ENCODE peak calls at places on chromosomes 1 and 21, in nine cellular contexts. R, V, J, W, K, I, E, D and C are unnamed samples.
A peak's percentile ranks its signal among the peaks of the same experiment; 100 is the strongest.

GRCh38 chr1:155892801-155893200 is 18.3 kb downstream of the RIT1 start:
- DNase-seq in I (peak; percentile 79), V (no peak), E (no peak), J (no peak), D (peak; percentile 80), K (no peak), R (no peak), W (peak; percentile 94), C (no peak)

GRCh38 chr1:10664251-10664650 is 132.2 kb downstream of the CASZ1 start:
- DNase-seq in R (no peak), W (no peak), J (no peak), V (no peak), D (no peak), E (no peak), K (no peak), I (no peak), C (no peak)

GRCh38 chr1:3409737-3410434 is 44.6 kb upstream of the ARHGEF16 start:
- DNase-seq in E (peak; percentile 17), I (peak; percentile 41), D (peak; percentile 80), R (peak; percentile 4), J (peak; percentile 37), V (no peak), K (no peak), W (peak; percentile 55), C (no peak)

GRCh38 chr21:34205811-34206635 is 132.6 kb downstream of the MRPS6 start:
- DNase-seq in V (no peak), I (no peak), E (no peak), K (no peak), D (no peak), R (no peak), J (no peak), W (no peak), C (no peak)

GRCh38 chr1:211928993-211929637 is 98.6 kb upstream of the LPGAT1 start:
- DNase-seq in W (no peak), K (no peak), E (no peak), J (no peak), V (no peak), R (no peak), I (peak; percentile 46), D (peak; percentile 33), C (no peak)

GRCh38 chr1:91752324-91752723 is 133.6 kb downstream of the TGFBR3 start:
- DNase-seq in W (no peak), I (no peak), K (no peak), R (no peak), V (no peak), J (no peak), D (no peak), E (no peak), C (no peak)

GRCh38 chr1:155645648-155646047 is 35.6 kb downstream of the MSTO1 start:
- DNase-seq in W (no peak), I (peak; percentile 49), R (no peak), D (peak; percentile 28), K (no peak), V (no peak), J (no peak), E (no peak), C (no peak)

GRCh38 chr1:68811806-68812205 is 314.9 kb upstream of the DEPDC1 start:
- DNase-seq in I (no peak), E (no peak), K (no peak), R (no peak), J (no peak), V (no peak), D (no peak), W (no peak), C (no peak)

GRCh38 chr1:35555601-35556477 is 1.4 kb downstream of the KIAA0319L start:
- DNase-seq in V (no peak), K (no peak), R (no peak), I (no peak), E (peak; percentile 27), D (peak; percentile 60), W (no peak), J (no peak), C (no peak)

GRCh38 chr1:116008651-116009380 is 32.5 kb downstream of the SLC22A15 start:
- DNase-seq in R (no peak), J (peak; percentile 63), K (no peak), W (no peak), E (no peak), V (no peak), I (no peak), D (no peak), C (no peak)

GRCh38 chr1:202126426-202126825 is 3.7 kb downstream of the GPR37L1 start:
- DNase-seq in V (no peak), R (no peak), W (no peak), E (no peak), J (peak; percentile 51), I (no peak), K (no peak), D (no peak), C (no peak)

GRCh38 chr1:96808186-96808585 is 86.6 kb downstream of the PTBP2 start:
- DNase-seq in J (no peak), R (no peak), E (no peak), D (no peak), V (no peak), K (no peak), W (no peak), I (peak; percentile 20), C (no peak)

GRCh38 chr1:58574816-58575215 is 2.2 kb downstream of the TACSTD2 start:
- DNase-seq in V (no peak), W (no peak), K (no peak), I (no peak), R (no peak), D (no peak), E (no peak), J (no peak), C (no peak)

GRCh38 chr1:239811211-239811902 is 280.3 kb upstream of the FMN2 start:
- DNase-seq in W (peak; percentile 75), J (no peak), E (no peak), D (no peak), I (no peak), V (no peak), K (peak; percentile 17), R (no peak), C (no peak)

GRCh38 chr1:180275726-180276125 is 45.7 kb downstream of the LHX4 start:
- DNase-seq in W (no peak), K (no peak), R (no peak), D (no peak), J (no peak), E (no peak), I (no peak), V (no peak), C (no peak)

GRCh38 chr1:1564278-1564677 is 10.4 kb downstream of the SSU72 start:
- DNase-seq in W (no peak), I (no peak), E (no peak), R (no peak), J (no peak), D (no peak), V (no peak), K (no peak), C (no peak)

GRCh38 chr1:205680073-205680851 is at the start of gene SLC45A3:
- DNase-seq in R (no peak), I (peak; percentile 23), W (no peak), V (no peak), J (peak; percentile 40), D (peak; percentile 54), K (peak; percentile 35), E (peak; percentile 33), C (no peak)

GRCh38 chr1:227793948-227794812 is 21.3 kb upstream of the PRSS38 start:
- DNase-seq in I (peak; percentile 71), R (peak; percentile 71), V (peak; percentile 77), D (peak; percentile 65), J (no peak), E (no peak), K (no peak), W (peak; percentile 69), C (no peak)

GRCh38 chr1:10958614-10959013 is 53.8 kb upstream of the TARDBP start:
- DNase-seq in R (no peak), K (no peak), D (no peak), I (no peak), V (no peak), W (no peak), J (no peak), E (no peak), C (no peak)

GRCh38 chr21:28624626-28625025 is 368.1 kb downstream of the LTN1 start:
- DNase-seq in D (no peak), K (no peak), W (no peak), R (no peak), J (no peak), E (no peak), I (no peak), V (no peak), C (no peak)

GRCh38 chr1:155379180-155379876 is 58.6 kb downstream of the RUSC1 start:
- DNase-seq in I (peak; percentile 92), K (no peak), V (no peak), D (no peak), W (peak; percentile 16), E (no peak), R (peak; percentile 57), J (no peak), C (no peak)

GRCh38 chr1:185477638-185478216 is 160.7 kb upstream of the IVNS1ABP start:
- DNase-seq in W (no peak), I (no peak), R (no peak), K (no peak), D (no peak), V (no peak), J (no peak), E (no peak), C (no peak)

GRCh38 chr1:165633624-165634023 is 2.6 kb downstream of the MGST3 start:
- DNase-seq in J (no peak), V (no peak), E (no peak), D (peak; percentile 21), R (no peak), I (peak; percentile 17), K (no peak), W (peak; percentile 26), C (no peak)

GRCh38 chr1:53560572-53561487 is 101.6 kb downstream of the DMRTB1 start:
- DNase-seq in R (no peak), I (no peak), J (no peak), W (no peak), E (no peak), V (peak; percentile 41), D (no peak), K (no peak), C (peak; percentile 44)

GRCh38 chr1:162386292-162387225 is 5.0 kb downstream of the C1orf226 start:
- DNase-seq in D (no peak), W (no peak), I (no peak), J (no peak), K (no peak), V (no peak), E (no peak), R (no peak), C (no peak)

GRCh38 chr21:28142692-28143091 is 850.0 kb downstream of the LTN1 start:
- DNase-seq in W (peak; percentile 78), J (no peak), I (peak; percentile 59), V (no peak), K (no peak), D (peak; percentile 21), E (peak; percentile 30), R (peak; percentile 23), C (no peak)

GRCh38 chr1:157272899-157273774 is 134.9 kb upstream of the ETV3 start:
- DNase-seq in D (no peak), I (no peak), J (no peak), E (no peak), W (no peak), R (no peak), V (no peak), K (no peak), C (no peak)

GRCh38 chr1:76835203-76835602 is 32.1 kb upstream of the ST6GALNAC5 start:
- DNase-seq in K (no peak), D (no peak), I (no peak), V (no peak), E (no peak), R (no peak), W (peak; percentile 27), J (no peak), C (no peak)

GRCh38 chr1:47763456-47764171 is 233.6 kb downstream of the TRABD2B start:
- DNase-seq in R (no peak), K (no peak), E (no peak), D (no peak), W (no peak), I (no peak), V (no peak), J (no peak), C (peak; percentile 23)

GRCh38 chr1:184506501-184506900 is 119.7 kb downstream of the C1orf21 start:
- DNase-seq in E (no peak), K (no peak), W (no peak), R (no peak), J (no peak), D (no peak), V (no peak), I (no peak), C (no peak)

GRCh38 chr1:2474104-2474787 is 1.8 kb upstream of the PLCH2 start:
- DNase-seq in R (no peak), E (no peak), D (no peak), W (no peak), V (no peak), I (no peak), J (no peak), K (no peak), C (no peak)